ENCODE peak calls at places on chromosomes 6 and 20, in seven cellular contexts. K is heart left ventricle, L is HCT116, W is aorta, C is RWPE1, T is sigmoid colon, P is neural progenitor cell. B is an unnamed sample.

GRCh38 chr6:20497200-20497820 is 36.9 kb upstream of the CDKAL1 start:
- DNase-seq in W (no peak), C (no peak), K (no peak), L (no peak), P (no peak), T (no peak), B (no peak)

GRCh38 chr20:1654994-1655393 is 2.6 kb downstream of the SIRPG start:
- DNase-seq in P (no peak), W (no peak), L (no peak), C (no peak), T (no peak), K (no peak), B (no peak)

GRCh38 chr6:70103798-70104197 is 199.1 kb downstream of the COL9A1 start:
- DNase-seq in C (peak), L (peak), W (no peak), P (no peak), T (no peak), K (no peak), B (no peak)

GRCh38 chr20:59835448-59836395 is 97.7 kb downstream of the SYCP2 start:
- DNase-seq in P (peak), W (no peak), C (peak), K (peak), T (peak), L (no peak), B (no peak)

GRCh38 chr6:170444056-170444505 is 109.0 kb downstream of the PSMB1 start:
- DNase-seq in L (no peak), C (no peak), K (no peak), T (no peak), P (no peak), W (no peak), B (no peak)

GRCh38 chr6:33714385-33715040 is 3.0 kb upstream of the UQCC2 start:
- DNase-seq in L (no peak), C (no peak), W (no peak), P (no peak), K (peak), T (no peak), B (no peak)

GRCh38 chr20:19688031-19688806 is 69.8 kb upstream of the RIN2 start:
- DNase-seq in L (peak), W (peak), C (peak), T (peak), K (peak), P (peak), B (peak)

GRCh38 chr6:53866231-53866630 is 71.4 kb downstream of the LRRC1 start:
- DNase-seq in C (no peak), L (no peak), T (no peak), W (no peak), K (no peak), P (no peak), B (no peak)

GRCh38 chr6:41132254-41132653 is 21.9 kb downstream of the TREML1 start:
- DNase-seq in W (no peak), C (no peak), P (no peak), T (no peak), K (no peak), L (no peak), B (no peak)

GRCh38 chr6:34934516-34934915 is 45.5 kb downstream of the ANKS1A start:
- DNase-seq in C (peak), T (peak), W (peak), L (no peak), P (no peak), K (peak), B (peak)

GRCh38 chr6:3891889-3892288 is 42.7 kb downstream of the FAM50B start:
- DNase-seq in P (no peak), L (no peak), C (no peak), K (no peak), T (no peak), W (no peak), B (no peak)

GRCh38 chr20:63519765-63520593 is 586 bp upstream of the PPDPF start:
- DNase-seq in L (no peak), T (no peak), W (peak), K (no peak), P (peak), C (peak), B (no peak)

GRCh38 chr6:48765352-48765961 is 654.5 kb upstream of the PTCHD4 start:
- DNase-seq in P (peak), T (no peak), K (peak), L (peak), C (peak), W (no peak), B (no peak)

GRCh38 chr20:57476073-57476526 is 48.8 kb downstream of the CTCFL start:
- DNase-seq in W (no peak), P (no peak), K (no peak), L (no peak), T (peak), C (no peak), B (no peak)

GRCh38 chr20:32232487-32232886 is 24.8 kb downstream of the POFUT1 start:
- DNase-seq in P (no peak), C (no peak), T (no peak), W (no peak), K (no peak), L (no peak), B (no peak)

GRCh38 chr6:88641178-88641903 is 322.1 kb downstream of the RNGTT start:
- DNase-seq in T (no peak), W (no peak), C (no peak), L (no peak), K (no peak), P (no peak), B (no peak)

GRCh38 chr20:63168861-63169260 is 47.1 kb downstream of the YTHDF1 start:
- DNase-seq in K (peak), P (no peak), L (no peak), W (no peak), C (no peak), T (no peak), B (no peak)

GRCh38 chr6:30112402-30113376 is at the start of gene TRIM31:
- DNase-seq in K (no peak), L (no peak), C (no peak), W (no peak), P (no peak), T (no peak), B (no peak)

GRCh38 chr6:123829302-123829953 is 25.8 kb downstream of the NKAIN2 start:
- DNase-seq in W (no peak), T (no peak), P (no peak), L (no peak), C (peak), K (no peak), B (no peak)

DNA sequence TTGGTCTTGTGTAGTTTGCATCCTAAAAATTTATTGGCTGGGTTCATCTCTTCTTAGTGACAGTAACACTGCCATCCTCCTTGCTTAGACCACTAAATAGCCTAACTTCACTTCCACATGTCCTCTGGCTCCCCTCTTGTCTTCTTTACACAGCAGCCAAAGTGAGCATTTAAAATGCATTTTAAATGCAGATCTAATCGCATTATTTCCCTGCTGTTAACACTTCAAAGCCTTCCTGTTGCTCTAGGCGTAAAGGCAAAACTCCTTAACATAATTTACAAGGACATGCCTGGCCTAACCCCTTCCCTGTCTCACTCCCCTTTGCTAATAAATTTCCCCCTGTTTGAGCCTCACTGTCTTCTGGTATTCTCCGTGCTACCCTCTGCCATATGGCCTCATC is 26.4 kb downstream of the NKAIN2 start:
- DNase-seq in W (no peak), L (no peak), K (no peak), P (peak), T (no peak), C (no peak), B (no peak)
- H3K27ac ChIP-seq in W (no peak), L (no peak), K (no peak), P (no peak), T (no peak), C (no peak), B (no peak)

DNA sequence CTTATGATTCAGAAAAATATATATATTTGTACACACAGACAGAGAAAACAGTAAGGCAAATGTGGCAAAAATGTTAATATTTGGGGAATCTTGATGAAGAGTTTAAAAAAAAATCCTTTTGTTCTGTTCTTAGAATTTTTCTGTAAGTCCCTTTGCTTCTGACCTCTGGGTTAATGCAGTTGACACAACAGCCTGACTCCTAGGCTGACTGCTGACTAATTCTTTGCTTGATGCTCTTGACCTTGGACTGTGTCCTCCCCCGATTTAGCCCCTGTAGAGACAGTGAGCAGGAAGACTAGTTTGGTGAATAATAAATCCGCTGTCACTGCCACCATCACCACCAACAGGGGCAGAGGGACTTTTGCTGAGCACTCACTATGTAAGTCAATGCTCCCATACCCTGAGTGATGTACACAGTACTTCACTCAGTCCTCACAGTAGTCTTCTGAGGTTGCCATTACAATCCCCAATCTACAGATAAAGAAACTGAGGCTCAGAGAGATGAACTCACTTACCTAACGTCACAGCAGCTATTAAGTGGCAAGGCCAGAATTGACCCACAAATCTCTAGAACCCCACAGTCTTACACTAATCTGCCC is 71.7 kb downstream of the SNX5 start:
- DNase-seq in W (no peak), L (no peak), C (no peak), T (peak), K (no peak), P (no peak), B (no peak)
- H3K27ac ChIP-seq in W (no peak), L (no peak), C (no peak), T (peak), K (peak), P (no peak), B (no peak)

DNA sequence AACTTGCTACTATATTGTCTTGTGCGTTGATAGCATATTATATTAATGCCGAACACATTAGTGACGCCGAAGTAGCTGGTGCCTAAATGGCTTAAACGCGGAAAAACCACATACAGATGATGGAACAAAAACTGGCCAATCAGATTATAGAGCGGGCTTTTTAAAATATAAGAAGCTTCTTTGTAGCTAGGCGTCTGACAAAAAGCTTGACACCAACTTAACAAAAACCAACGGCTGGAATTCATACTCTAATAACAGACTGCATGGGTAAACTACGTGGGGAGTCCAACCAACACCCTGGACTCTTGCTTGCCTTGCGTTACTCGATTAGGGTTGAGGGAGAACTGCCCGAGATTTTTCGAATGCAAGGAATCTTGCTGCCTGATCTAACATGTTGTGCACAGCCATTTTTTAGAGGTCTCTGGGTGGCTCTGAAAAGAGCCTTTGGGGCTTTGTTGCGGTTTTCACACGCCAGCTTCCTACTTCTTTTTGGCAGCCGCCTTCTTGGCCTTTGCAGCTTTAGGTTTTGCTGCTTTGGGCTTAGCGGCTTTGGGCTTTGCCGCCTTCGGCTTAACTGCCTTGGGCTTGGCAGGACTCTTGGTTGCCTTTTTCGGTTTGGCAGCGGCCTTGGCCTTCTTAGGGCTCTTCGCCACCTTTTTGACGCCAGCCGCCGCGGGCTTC is 45.7 kb downstream of the OR2B2 start:
- DNase-seq in L (no peak), C (peak), W (no peak), T (no peak), K (no peak), P (peak), B (no peak)
- H3K27ac ChIP-seq in L (no peak), C (peak), W (no peak), T (no peak), K (peak), P (peak), B (no peak)

GRCh38 chr20:37295595-37295994 is 6.1 kb downstream of the MANBAL start:
- DNase-seq in L (no peak), C (peak), W (no peak), P (peak), K (no peak), T (no peak), B (no peak)
- H3K27ac ChIP-seq in L (peak), C (peak), W (peak), P (peak), K (no peak), T (peak), B (no peak)

B was measured in caudate nucleus.